ENCODE peak calls at places on chromosomes 13 and 19, in eight cellular contexts. One of them, this sample, is unnamed.

GRCh38 chr13:107365466-107366215 is 797.7 kb upstream of the ARGLU1 start:
- DNase-seq in stomach: no peak
- DNase-seq in ovary: no peak
- DNase-seq in testis: no peak
- DNase-seq in suprapubic skin: no peak
- DNase-seq in Peyer's patch: no peak
- DNase-seq in H1: no peak
- DNase-seq in IMR-90: peak
- DNase-seq in this sample: no peak

GRCh38 chr19:6970478-6970877 is 50.8 kb downstream of the MBD3L2B start:
- DNase-seq in stomach: no peak
- DNase-seq in ovary: no peak
- DNase-seq in testis: no peak
- DNase-seq in suprapubic skin: no peak
- DNase-seq in Peyer's patch: no peak
- DNase-seq in H1: no peak
- DNase-seq in IMR-90: no peak
- DNase-seq in this sample: no peak

GRCh38 chr19:3608079-3608641 is 1.5 kb upstream of the TBXA2R start:
- DNase-seq in stomach: no peak
- DNase-seq in ovary: no peak
- DNase-seq in testis: no peak
- DNase-seq in suprapubic skin: no peak
- DNase-seq in Peyer's patch: no peak
- DNase-seq in H1: no peak
- DNase-seq in IMR-90: no peak
- DNase-seq in this sample: no peak

GRCh38 chr19:51712461-51713081 is 11.2 kb downstream of the HAS1 start:
- DNase-seq in stomach: no peak
- DNase-seq in ovary: no peak
- DNase-seq in testis: no peak
- DNase-seq in suprapubic skin: no peak
- DNase-seq in Peyer's patch: no peak
- DNase-seq in H1: peak
- DNase-seq in IMR-90: peak
- DNase-seq in this sample: no peak

GRCh38 chr19:18743281-18743825 is 47.8 kb downstream of the COMP start:
- DNase-seq in stomach: peak
- DNase-seq in ovary: peak
- DNase-seq in testis: peak
- DNase-seq in suprapubic skin: no peak
- DNase-seq in Peyer's patch: no peak
- DNase-seq in H1: no peak
- DNase-seq in IMR-90: peak
- DNase-seq in this sample: peak

GRCh38 chr13:23583491-23583890 is 13.3 kb downstream of the TNFRSF19 start:
- DNase-seq in stomach: no peak
- DNase-seq in ovary: no peak
- DNase-seq in testis: no peak
- DNase-seq in suprapubic skin: no peak
- DNase-seq in Peyer's patch: no peak
- DNase-seq in H1: no peak
- DNase-seq in IMR-90: no peak
- DNase-seq in this sample: no peak

GRCh38 chr13:36125841-36126240 is 5.3 kb downstream of the DCLK1 start:
- DNase-seq in stomach: no peak
- DNase-seq in ovary: no peak
- DNase-seq in testis: no peak
- DNase-seq in suprapubic skin: no peak
- DNase-seq in Peyer's patch: no peak
- DNase-seq in H1: no peak
- DNase-seq in IMR-90: no peak
- DNase-seq in this sample: no peak

GRCh38 chr19:34230833-34231232 is 23.5 kb upstream of the GARRE1 start:
- DNase-seq in stomach: no peak
- DNase-seq in ovary: no peak
- DNase-seq in testis: no peak
- DNase-seq in suprapubic skin: no peak
- DNase-seq in Peyer's patch: no peak
- DNase-seq in H1: no peak
- DNase-seq in IMR-90: no peak
- DNase-seq in this sample: no peak

GRCh38 chr13:76762731-76763130 is 123.5 kb downstream of the KCTD12 start:
- DNase-seq in stomach: no peak
- DNase-seq in ovary: no peak
- DNase-seq in testis: no peak
- DNase-seq in suprapubic skin: no peak
- DNase-seq in Peyer's patch: no peak
- DNase-seq in H1: no peak
- DNase-seq in IMR-90: no peak
- DNase-seq in this sample: no peak

GRCh38 chr19:41541990-41542584 is 33.9 kb upstream of the CEACAM21 start:
- DNase-seq in stomach: peak
- DNase-seq in ovary: no peak
- DNase-seq in testis: peak
- DNase-seq in suprapubic skin: peak
- DNase-seq in Peyer's patch: peak
- DNase-seq in H1: peak
- DNase-seq in IMR-90: peak
- DNase-seq in this sample: no peak

GRCh38 chr19:41328157-41328817 is 18.3 kb downstream of the CCDC97 start:
- DNase-seq in stomach: no peak
- DNase-seq in ovary: no peak
- DNase-seq in testis: no peak
- DNase-seq in suprapubic skin: no peak
- DNase-seq in Peyer's patch: peak
- DNase-seq in H1: no peak
- DNase-seq in IMR-90: peak
- DNase-seq in this sample: no peak

GRCh38 chr19:39093761-39094160 is 9.6 kb downstream of the ACP7 start:
- DNase-seq in stomach: no peak
- DNase-seq in ovary: no peak
- DNase-seq in testis: no peak
- DNase-seq in suprapubic skin: no peak
- DNase-seq in Peyer's patch: no peak
- DNase-seq in H1: no peak
- DNase-seq in IMR-90: peak
- DNase-seq in this sample: no peak

GRCh38 chr13:40789275-40790231 is at the start of gene SLC25A15:
- DNase-seq in stomach: peak
- DNase-seq in ovary: peak
- DNase-seq in testis: peak
- DNase-seq in suprapubic skin: peak
- DNase-seq in Peyer's patch: peak
- DNase-seq in H1: peak
- DNase-seq in IMR-90: peak
- DNase-seq in this sample: peak

GRCh38 chr13:112877066-112877465 is 91.9 kb upstream of the MCF2L start:
- DNase-seq in stomach: no peak
- DNase-seq in ovary: no peak
- DNase-seq in testis: no peak
- DNase-seq in suprapubic skin: no peak
- DNase-seq in Peyer's patch: no peak
- DNase-seq in H1: no peak
- DNase-seq in IMR-90: no peak
- DNase-seq in this sample: no peak

GRCh38 chr13:112874751-112875300 is 94.2 kb upstream of the MCF2L start:
- DNase-seq in stomach: no peak
- DNase-seq in ovary: peak
- DNase-seq in testis: no peak
- DNase-seq in suprapubic skin: no peak
- DNase-seq in Peyer's patch: no peak
- DNase-seq in H1: no peak
- DNase-seq in IMR-90: no peak
- DNase-seq in this sample: no peak

GRCh38 chr13:112876305-112877000 is 92.6 kb upstream of the MCF2L start:
- DNase-seq in stomach: no peak
- DNase-seq in ovary: no peak
- DNase-seq in testis: no peak
- DNase-seq in suprapubic skin: no peak
- DNase-seq in Peyer's patch: no peak
- DNase-seq in H1: no peak
- DNase-seq in IMR-90: no peak
- DNase-seq in this sample: no peak

GRCh38 chr13:112873851-112874750 is 94.9 kb upstream of the MCF2L start:
- DNase-seq in stomach: peak
- DNase-seq in ovary: peak
- DNase-seq in testis: peak
- DNase-seq in suprapubic skin: peak
- DNase-seq in Peyer's patch: peak
- DNase-seq in H1: peak
- DNase-seq in IMR-90: peak
- DNase-seq in this sample: peak

GRCh38 chr13:112875627-112876026 is 93.4 kb upstream of the MCF2L start:
- DNase-seq in stomach: no peak
- DNase-seq in ovary: no peak
- DNase-seq in testis: no peak
- DNase-seq in suprapubic skin: peak
- DNase-seq in Peyer's patch: no peak
- DNase-seq in H1: no peak
- DNase-seq in IMR-90: no peak
- DNase-seq in this sample: no peak
- TF ChIP-seq CTCF in stomach: no peak
- TF ChIP-seq CTCF in ovary: no peak
- TF ChIP-seq CTCF in testis: no peak
- TF ChIP-seq CTCF in suprapubic skin: no peak
- TF ChIP-seq CTCF in Peyer's patch: no peak
- TF ChIP-seq CTCF in H1: no peak
- TF ChIP-seq CTCF in IMR-90: no peak
- TF ChIP-seq CTCF in this sample: no peak

GRCh38 chr19:37779139-37780035 is at the start of gene ZNF573:
- DNase-seq in stomach: peak
- DNase-seq in ovary: peak
- DNase-seq in testis: peak
- DNase-seq in suprapubic skin: peak
- DNase-seq in Peyer's patch: peak
- DNase-seq in H1: peak
- DNase-seq in IMR-90: peak
- DNase-seq in this sample: peak

GRCh38 chr19:37778613-37779138 is 710 bp downstream of the ZNF573 start:
- DNase-seq in stomach: no peak
- DNase-seq in ovary: no peak
- DNase-seq in testis: no peak
- DNase-seq in suprapubic skin: no peak
- DNase-seq in Peyer's patch: no peak
- DNase-seq in H1: no peak
- DNase-seq in IMR-90: peak
- DNase-seq in this sample: no peak
- H3K27ac ChIP-seq in stomach: peak
- H3K27ac ChIP-seq in ovary: no peak
- H3K27ac ChIP-seq in testis: peak
- H3K27ac ChIP-seq in suprapubic skin: peak
- H3K27ac ChIP-seq in Peyer's patch: peak
- H3K27ac ChIP-seq in H1: no peak
- H3K27ac ChIP-seq in IMR-90: peak
- H3K27ac ChIP-seq in this sample: peak

GRCh38 chr19:10499550-10500246 is 3.5 kb downstream of the KEAP1 start:
- DNase-seq in stomach: no peak
- DNase-seq in ovary: no peak
- DNase-seq in testis: no peak
- DNase-seq in suprapubic skin: no peak
- DNase-seq in Peyer's patch: no peak
- DNase-seq in H1: peak
- DNase-seq in IMR-90: no peak
- DNase-seq in this sample: no peak

GRCh38 chr19:10503002-10503789 is at the start of gene KEAP1:
- DNase-seq in stomach: peak
- DNase-seq in ovary: no peak
- DNase-seq in testis: peak
- DNase-seq in suprapubic skin: no peak
- DNase-seq in Peyer's patch: peak
- DNase-seq in H1: peak
- DNase-seq in IMR-90: no peak
- DNase-seq in this sample: no peak

GRCh38 chr19:10500247-10500592 is 2.9 kb downstream of the KEAP1 start:
- DNase-seq in stomach: no peak
- DNase-seq in ovary: no peak
- DNase-seq in testis: no peak
- DNase-seq in suprapubic skin: no peak
- DNase-seq in Peyer's patch: no peak
- DNase-seq in H1: no peak
- DNase-seq in IMR-90: no peak
- DNase-seq in this sample: no peak

GRCh38 chr19:10502524-10503001 is 593 bp downstream of the KEAP1 start:
- DNase-seq in stomach: peak
- DNase-seq in ovary: peak
- DNase-seq in testis: peak
- DNase-seq in suprapubic skin: peak
- DNase-seq in Peyer's patch: peak
- DNase-seq in H1: peak
- DNase-seq in IMR-90: peak
- DNase-seq in this sample: peak

DNA sequence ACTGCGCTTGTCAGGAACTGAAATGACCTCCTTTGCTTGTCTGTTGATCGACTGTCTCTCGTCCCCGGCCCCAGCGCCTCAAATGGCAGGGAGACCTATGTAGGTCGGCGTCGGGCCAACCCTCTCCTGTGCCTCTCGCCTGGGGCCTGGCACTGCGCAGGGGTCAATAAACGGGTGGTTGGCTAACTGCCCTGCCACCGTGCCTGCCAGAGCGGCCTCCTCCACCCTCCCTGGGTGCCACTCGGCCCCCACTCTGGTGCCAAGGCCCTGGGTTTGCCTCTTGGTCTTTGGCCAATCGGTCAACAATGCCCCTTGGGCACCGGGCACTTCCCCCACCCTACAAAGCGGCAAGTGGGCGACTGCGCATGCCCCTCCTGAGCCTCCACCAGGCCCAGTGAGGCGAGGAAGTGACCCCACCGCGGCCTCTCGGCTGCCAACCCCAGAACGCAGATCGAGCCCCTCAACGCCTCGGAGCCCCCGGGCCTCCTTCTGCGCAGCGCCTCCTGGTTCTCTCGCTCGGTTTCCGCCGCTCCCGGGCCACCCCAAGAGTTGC is 1.1 kb downstream of the KEAP1 start:
- DNase-seq in stomach: peak
- DNase-seq in ovary: peak
- DNase-seq in testis: peak
- DNase-seq in suprapubic skin: peak
- DNase-seq in Peyer's patch: peak
- DNase-seq in H1: peak
- DNase-seq in IMR-90: peak
- DNase-seq in this sample: peak
- TF ChIP-seq POLR2A in stomach: peak
- TF ChIP-seq POLR2A in ovary: no peak
- TF ChIP-seq POLR2A in testis: no peak
- TF ChIP-seq POLR2A in suprapubic skin: no peak
- TF ChIP-seq POLR2A in Peyer's patch: no peak
- TF ChIP-seq POLR2A in H1: no peak
- TF ChIP-seq POLR2A in IMR-90: no peak
- TF ChIP-seq POLR2A in this sample: no peak

DNA sequence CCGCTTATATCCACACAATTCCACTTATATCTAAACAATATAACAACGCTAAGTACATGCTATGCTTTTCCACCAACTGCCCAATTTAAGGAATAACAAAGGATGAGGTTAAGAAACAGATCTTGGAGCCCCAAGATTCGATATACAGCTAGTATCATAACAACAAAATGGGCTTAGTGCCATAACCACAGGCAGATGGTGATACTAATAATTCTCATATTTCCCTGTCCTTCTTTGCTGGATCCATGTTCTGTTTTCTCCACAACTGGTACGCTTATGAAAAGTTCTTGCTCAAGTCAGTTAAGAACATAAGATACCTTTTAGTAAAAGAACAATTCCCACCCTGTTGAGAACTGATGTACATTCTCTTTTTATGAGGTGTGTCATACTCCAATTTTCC is 33.9 kb downstream of the CAB39L start:
- DNase-seq in stomach: no peak
- DNase-seq in ovary: no peak
- DNase-seq in testis: no peak
- DNase-seq in suprapubic skin: no peak
- DNase-seq in Peyer's patch: no peak
- DNase-seq in H1: no peak
- DNase-seq in IMR-90: no peak
- DNase-seq in this sample: no peak
- TF ChIP-seq CTCF in stomach: no peak
- TF ChIP-seq CTCF in ovary: no peak
- TF ChIP-seq CTCF in testis: no peak
- TF ChIP-seq CTCF in suprapubic skin: no peak
- TF ChIP-seq CTCF in Peyer's patch: no peak
- TF ChIP-seq CTCF in H1: no peak
- TF ChIP-seq CTCF in IMR-90: no peak
- TF ChIP-seq CTCF in this sample: no peak

This sample was measured in uterus.